ENCODE peak calls at places on chromosomes 1 and 21, in six cellular contexts. T, Y, I, H, Q and S are unnamed samples.
A peak's percentile ranks its signal among the peaks of the same experiment; 100 is the strongest.

GRCh38 chr21:29642551-29643245 is 297.1 kb downstream of the GRIK1 start:
- DNase-seq in I (no peak), H (no peak), Y (no peak), Q (no peak), T (no peak), S (no peak)

GRCh38 chr1:229229137-229229720 is 41.7 kb upstream of the RAB4A start:
- DNase-seq in I (no peak), H (no peak), Y (peak; percentile 71), Q (no peak), T (no peak), S (no peak)

GRCh38 chr21:37863842-37864241 is 52.4 kb downstream of the KCNJ6 start:
- DNase-seq in H (no peak), Q (no peak), T (no peak), Y (no peak), I (peak; percentile 51), S (peak; percentile 73)

GRCh38 chr1:54310439-54311328 is 95.5 kb downstream of the SSBP3 start:
- DNase-seq in Q (no peak), H (no peak), T (no peak), I (peak; percentile 62), Y (peak; percentile 22), S (no peak)

GRCh38 chr1:180522204-180522497 is 19.8 kb upstream of the ACBD6 start:
- DNase-seq in Q (no peak), T (no peak), H (no peak), Y (no peak), I (no peak), S (no peak)

GRCh38 chr1:48472747-48473146 is 743 bp upstream of the SPATA6 start:
- DNase-seq in I (no peak), Y (no peak), Q (no peak), H (no peak), T (no peak), S (no peak)

GRCh38 chr1:10063878-10064277 is 31.1 kb downstream of the UBE4B start:
- DNase-seq in Y (no peak), H (no peak), I (no peak), Q (no peak), T (no peak), S (no peak)

GRCh38 chr1:100265562-100265930 is 470 bp upstream of the RTCA start:
- DNase-seq in T (no peak), Y (peak; percentile 16), I (no peak), H (no peak), Q (no peak), S (no peak)

GRCh38 chr1:25994402-25994801 is 3.5 kb downstream of the PAFAH2 start:
- DNase-seq in I (no peak), Y (no peak), T (no peak), H (no peak), Q (no peak), S (no peak)

GRCh38 chr21:38413958-38414506 is 84.2 kb downstream of the ERG start:
- DNase-seq in H (no peak), I (no peak), Y (no peak), T (no peak), Q (no peak), S (no peak)

GRCh38 chr1:197614916-197615692 is 160.2 kb downstream of the DENND1B start:
- DNase-seq in Q (no peak), H (no peak), Y (peak; percentile 59), I (no peak), T (peak; percentile 15), S (no peak)

GRCh38 chr1:159831696-159832225 is 5.1 kb downstream of the SLAMF8 start:
- DNase-seq in T (no peak), Y (no peak), I (no peak), Q (no peak), H (no peak), S (no peak)

GRCh38 chr1:78126506-78126905 is 80.7 kb downstream of the GIPC2 start:
- DNase-seq in H (no peak), Q (no peak), Y (no peak), I (no peak), T (no peak), S (no peak)

GRCh38 chr1:161382214-161383019 is 14.7 kb upstream of the CFAP126 start:
- DNase-seq in Q (no peak), I (no peak), H (no peak), T (no peak), Y (peak; percentile 73), S (no peak)

GRCh38 chr21:45392206-45392971 is 12.6 kb upstream of the COL18A1 start:
- DNase-seq in H (peak; percentile 6), Y (no peak), Q (peak; percentile 14), I (no peak), T (no peak), S (peak; percentile 69)

GRCh38 chr1:172292840-172293239 is 127.6 kb upstream of the C1orf105 start:
- DNase-seq in I (no peak), Q (no peak), H (no peak), T (no peak), Y (no peak), S (no peak)

GRCh38 chr1:151615711-151616504 is 4.1 kb downstream of the SNX27 start:
- DNase-seq in Y (no peak), Q (no peak), I (no peak), T (no peak), H (no peak), S (no peak)

GRCh38 chr1:25727819-25728286 is 72.1 kb upstream of the SELENON start:
- DNase-seq in I (no peak), H (peak; percentile 64), Y (no peak), T (no peak), Q (peak; percentile 68), S (peak; percentile 85)

GRCh38 chr1:97258597-97258996 is 537.0 kb downstream of the PTBP2 start:
- DNase-seq in I (no peak), Q (no peak), Y (no peak), H (no peak), T (no peak), S (no peak)

GRCh38 chr1:161044908-161045748 is 649 bp downstream of the USF1 start:
- DNase-seq in H (peak; percentile 63), I (peak; percentile 86), Q (peak; percentile 64), Y (peak; percentile 55), T (no peak), S (peak; percentile 86)

DNA sequence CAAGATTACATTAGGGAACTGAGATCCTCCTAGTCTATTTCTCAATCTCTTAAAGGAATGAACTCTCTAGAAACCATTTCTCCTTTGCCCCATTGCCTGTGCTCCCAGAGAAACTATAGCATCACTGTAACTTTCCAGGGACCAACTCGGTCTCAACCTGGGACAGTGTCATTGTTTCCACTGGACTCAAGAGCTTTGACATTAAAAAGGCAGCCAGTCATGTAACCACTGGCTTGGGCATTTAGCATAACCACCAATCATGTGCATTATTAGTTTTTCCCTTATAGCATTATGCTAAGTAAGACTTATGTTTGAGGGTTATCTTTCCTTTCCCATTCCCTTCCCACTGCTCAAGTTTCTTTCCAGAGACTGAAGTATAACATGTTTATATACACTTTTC is 18.2 kb downstream of the TEX38 start:
- DNase-seq in T (no peak), H (no peak), I (no peak), Y (no peak), Q (no peak), S (no peak)
- H3K27ac ChIP-seq in T (no peak overlapping the region), H (peak overlapping the region; percentile 65), I (no peak overlapping the region), Y (no peak overlapping the region), Q (no peak overlapping the region), S (no peak overlapping the region)

GRCh38 chr1:235997049-235997448 is 67.8 kb downstream of the NID1 start:
- DNase-seq in T (no peak), I (no peak), Y (no peak), H (no peak), Q (no peak), S (no peak)

GRCh38 chr1:235999259-235999925 is 65.5 kb downstream of the NID1 start:
- DNase-seq in I (no peak), Y (peak; percentile 81), H (no peak), T (peak; percentile 74), Q (no peak), S (no peak)

GRCh38 chr1:235998812-235999211 is 66.1 kb downstream of the NID1 start:
- DNase-seq in T (no peak), Q (no peak), H (no peak), I (no peak), Y (no peak), S (no peak)

GRCh38 chr1:235996048-235996785 is 68.7 kb downstream of the NID1 start:
- DNase-seq in T (no peak), Q (no peak), Y (no peak), H (no peak), I (no peak), S (no peak)

DNA sequence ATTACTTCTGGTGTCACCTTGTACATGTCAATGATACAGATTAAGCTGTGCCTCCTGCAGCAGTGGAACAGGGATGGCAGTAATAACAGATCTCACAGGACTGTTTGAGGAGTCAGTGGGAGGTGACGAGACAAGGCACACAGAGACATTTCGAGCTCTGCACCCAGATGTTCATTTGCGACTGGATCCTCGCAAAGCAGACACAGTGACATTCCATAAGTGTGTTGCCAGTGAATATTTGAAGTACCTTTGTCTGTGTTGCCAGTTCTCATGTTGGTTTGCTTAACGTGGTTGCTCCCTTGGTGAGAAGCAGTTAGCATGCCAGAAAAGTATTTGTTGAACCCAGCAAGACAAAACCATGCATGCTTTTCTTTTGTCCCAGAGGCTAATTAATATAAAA is 67.0 kb downstream of the NID1 start:
- DNase-seq in I (no peak), T (no peak), Y (no peak), H (no peak), Q (no peak), S (no peak)
- H3K27ac ChIP-seq in I (no peak overlapping the region), T (no peak overlapping the region), Y (peak overlapping the region; percentile 84), H (no peak overlapping the region), Q (no peak overlapping the region), S (no peak overlapping the region)

DNA sequence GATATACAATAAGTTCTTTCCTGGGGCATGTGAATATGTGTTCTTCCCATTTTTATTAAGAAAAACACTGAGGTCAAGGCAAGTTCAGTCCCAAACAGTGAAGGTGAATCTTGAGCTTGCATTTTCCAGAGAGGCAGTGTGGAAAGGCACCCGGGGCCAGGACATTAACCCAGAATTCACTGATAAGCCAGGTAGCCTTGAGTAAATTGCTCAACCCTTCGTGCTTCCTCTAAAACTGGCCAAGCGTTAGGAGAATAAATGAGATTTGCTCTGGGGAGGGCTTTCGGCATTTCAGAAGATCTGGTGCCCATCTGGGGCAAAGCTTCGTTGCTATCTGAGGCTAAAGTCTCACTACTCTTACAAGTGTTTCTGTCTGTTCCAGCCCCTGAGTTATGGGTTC is 57.1 kb upstream of the KAZN start:
- DNase-seq in Y (no peak), H (no peak), Q (no peak), I (no peak), T (no peak), S (no peak)
- H3K27ac ChIP-seq in Y (no peak overlapping the region), H (no peak overlapping the region), Q (no peak overlapping the region), I (no peak overlapping the region), T (no peak overlapping the region), S (no peak overlapping the region)

DNA sequence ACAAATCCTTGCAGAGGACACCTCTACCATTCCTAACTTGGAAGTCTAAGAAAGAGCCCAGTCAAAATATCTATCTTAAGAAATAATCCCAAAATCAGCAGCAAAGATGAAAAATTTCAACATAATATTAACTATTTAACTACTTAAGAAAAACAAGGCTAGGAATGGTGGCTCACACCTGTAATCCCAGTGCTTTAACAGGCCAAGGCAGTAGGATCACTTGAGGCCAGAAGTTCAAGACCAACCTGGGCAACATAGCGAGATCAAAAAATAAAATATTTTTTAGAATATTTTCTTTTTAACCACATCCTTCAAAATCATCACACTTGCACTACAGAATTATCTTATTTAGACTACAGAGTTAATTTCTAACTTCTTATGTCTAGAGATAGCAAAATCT is 4.9 kb downstream of the CNN3 start:
- DNase-seq in Y (no peak), H (no peak), Q (no peak), T (no peak), I (no peak), S (no peak)
- H3K27ac ChIP-seq in Y (no peak overlapping the region), H (no peak overlapping the region), Q (no peak overlapping the region), T (no peak overlapping the region), I (no peak overlapping the region), S (no peak overlapping the region)

GRCh38 chr1:31381394-31382287 is 8.8 kb upstream of the FABP3 start:
- DNase-seq in I (no peak), Y (no peak), T (no peak), Q (no peak), H (peak; percentile 70), S (no peak)
- H3K27ac ChIP-seq in I (no peak overlapping the region), Y (no peak overlapping the region), T (peak overlapping the region; percentile 2), Q (no peak overlapping the region), H (peak overlapping the region; percentile 89), S (no peak overlapping the region)